ENCODE peak calls at places on chromosome 17, in six cellular contexts. L is right atrium auricular region, H is psoas muscle, W is breast epithelium, V is MM.1S, S is heart left ventricle. T is an unnamed sample.

GRCh38 chr17:63523256-63523869 is at the start of gene KCNH6:
- DNase-seq in L (no peak), H (no peak), W (no peak), V (no peak), S (no peak), T (no peak)

GRCh38 chr17:32914181-32914580 is 13.8 kb upstream of the TMEM98 start:
- DNase-seq in L (no peak), H (no peak), W (no peak), V (no peak), S (no peak), T (no peak)

GRCh38 chr17:72125742-72126141 is 4.9 kb downstream of the SOX9 start:
- DNase-seq in L (no peak), H (no peak), W (no peak), V (no peak), S (no peak), T (no peak)

GRCh38 chr17:63399316-63399715 is 46.8 kb downstream of the CYB561 start:
- DNase-seq in L (no peak), H (no peak), W (no peak), V (no peak), S (no peak), T (no peak)

GRCh38 chr17:5838661-5839300 is 231.4 kb upstream of the WSCD1 start:
- DNase-seq in L (no peak), H (no peak), W (no peak), V (no peak), S (no peak), T (no peak)

GRCh38 chr17:60941028-60941427 is 263.4 kb downstream of the BCAS3 start:
- DNase-seq in L (peak; percentile 70), H (peak; percentile 21), W (no peak), V (no peak), S (peak; percentile 75), T (no peak)

GRCh38 chr17:37744961-37745800 is at the start of gene HNF1B:
- DNase-seq in L (no peak), H (no peak), W (no peak), V (peak; percentile 47), S (no peak), T (no peak)

GRCh38 chr17:10738516-10739258 is 8.9 kb upstream of the TMEM220 start:
- DNase-seq in L (peak; percentile 59), H (no peak), W (no peak), V (no peak), S (peak; percentile 8), T (no peak)

GRCh38 chr17:70560471-70560870 is 391.1 kb downstream of the KCNJ2 start:
- DNase-seq in L (no peak), H (no peak), W (no peak), V (no peak), S (no peak), T (no peak)

GRCh38 chr17:75087558-75088453 is at the start of gene SLC16A5:
- DNase-seq in L (peak; percentile 89), H (peak; percentile 92), W (peak; percentile 92), V (no peak), S (peak; percentile 91), T (peak; percentile 44)

GRCh38 chr17:2179615-2180295 is 123.8 kb downstream of the SMG6 start:
- DNase-seq in L (peak; percentile 92), H (peak; percentile 78), W (peak; percentile 73), V (no peak), S (peak; percentile 93), T (no peak)

GRCh38 chr17:72315514-72315913 is 194.7 kb downstream of the SOX9 start:
- DNase-seq in L (no peak), H (no peak), W (no peak), V (no peak), S (no peak), T (no peak)

GRCh38 chr17:69702078-69702477 is 287.6 kb downstream of the MAP2K6 start:
- DNase-seq in L (no peak), H (no peak), W (no peak), V (no peak), S (no peak), T (no peak)

GRCh38 chr17:69597898-69598692 is 183.6 kb downstream of the MAP2K6 start:
- DNase-seq in L (no peak), H (no peak), W (no peak), V (no peak), S (no peak), T (no peak)

GRCh38 chr17:65433592-65433991 is 127.9 kb downstream of the AXIN2 start:
- DNase-seq in L (no peak), H (no peak), W (no peak), V (no peak), S (no peak), T (no peak)

GRCh38 chr17:37462492-37462891 is 27.2 kb upstream of the DUSP14 start:
- DNase-seq in L (no peak), H (no peak), W (no peak), V (no peak), S (no peak), T (no peak)

GRCh38 chr17:42891539-42892152 is 9.0 kb upstream of the G6PC1 start:
- DNase-seq in L (peak; percentile 63), H (peak; percentile 28), W (no peak), V (no peak), S (peak; percentile 67), T (no peak)

GRCh38 chr17:68294196-68294555 is 2.9 kb downstream of the ARSG start:
- DNase-seq in L (no peak), H (no peak), W (no peak), V (no peak), S (no peak), T (no peak)

GRCh38 chr17:68294617-68295016 is 3.3 kb downstream of the ARSG start:
- DNase-seq in L (no peak), H (no peak), W (no peak), V (no peak), S (no peak), T (no peak)

GRCh38 chr17:68295086-68295485 is 3.8 kb downstream of the ARSG start:
- DNase-seq in L (no peak), H (no peak), W (no peak), V (no peak), S (no peak), T (no peak)

GRCh38 chr17:68292689-68293040 is 1.4 kb downstream of the ARSG start:
- DNase-seq in L (no peak), H (no peak), W (no peak), V (no peak), S (no peak), T (no peak)

DNA sequence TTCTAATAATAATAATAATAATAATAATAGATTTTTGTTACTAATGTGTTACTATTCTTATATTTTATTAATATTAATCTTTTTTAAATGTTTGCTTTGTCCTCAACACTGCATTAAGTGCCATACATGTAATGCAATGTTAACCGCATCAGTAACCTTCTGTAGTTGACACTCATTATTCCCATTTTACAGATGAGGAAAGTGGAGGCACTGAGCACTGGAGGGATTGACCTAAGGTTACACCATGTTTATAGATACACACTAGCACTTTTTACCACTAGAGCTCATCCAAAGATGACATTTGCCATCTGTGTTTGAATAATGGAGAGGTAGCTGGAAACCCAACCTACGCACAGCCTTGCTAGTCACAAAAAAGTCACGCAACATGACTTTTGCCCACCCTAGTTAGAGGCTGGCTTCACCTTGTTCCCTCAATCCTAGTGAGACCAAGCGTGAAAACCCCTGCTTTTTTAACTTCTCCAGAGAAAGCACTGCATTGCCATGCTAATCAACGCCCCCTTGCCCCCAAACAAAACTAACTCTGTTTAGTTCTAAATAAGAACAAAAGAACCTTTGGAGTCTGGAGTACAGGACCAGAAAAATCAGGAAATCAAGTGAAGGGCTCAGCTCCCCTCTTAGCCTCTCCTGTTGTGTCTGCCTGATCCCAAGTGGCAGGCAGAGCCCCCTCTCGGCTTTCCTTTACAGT is 2.3 kb downstream of the ARSG start:
- DNase-seq in L (no peak), H (no peak), W (no peak), V (no peak), S (no peak), T (no peak)
- H3K27ac ChIP-seq in L (no peak overlapping the region), H (no peak overlapping the region), W (no peak overlapping the region), V (no peak overlapping the region), S (no peak overlapping the region), T (no peak overlapping the region)

GRCh38 chr17:6893382-6894205 is 62.1 kb upstream of the TEKT1 start:
- DNase-seq in L (no peak), H (no peak), W (no peak), V (no peak), S (no peak), T (no peak)

DNA sequence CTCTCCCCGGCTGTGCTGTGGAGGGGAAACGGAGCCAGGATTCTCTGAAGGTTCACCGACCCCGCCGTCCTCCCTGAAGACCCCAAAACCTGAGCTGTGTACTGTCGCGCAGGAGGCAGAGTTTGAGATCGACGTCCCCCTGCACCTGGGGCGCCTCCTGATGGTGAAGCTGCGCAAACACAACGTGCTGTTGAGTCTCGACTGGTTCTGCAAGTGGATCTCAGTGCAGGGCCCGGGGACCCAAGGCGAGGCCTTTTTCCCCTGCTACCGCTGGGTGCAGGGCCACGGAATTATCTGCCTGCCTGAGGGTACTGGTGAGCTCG is 62.6 kb upstream of the TEKT1 start:
- DNase-seq in L (no peak), H (no peak), W (no peak), V (no peak), S (no peak), T (no peak)
- H3K4me3 ChIP-seq in L (no peak overlapping the region), H (no peak overlapping the region), W (no peak overlapping the region), V (no peak overlapping the region), S (no peak overlapping the region), T (no peak overlapping the region)

GRCh38 chr17:77467513-77467912 is 326.7 kb downstream of the SEC14L1 start:
- DNase-seq in L (no peak), H (no peak), W (no peak), V (peak; percentile 3), S (no peak), T (no peak)
- H3K4me1 ChIP-seq in L (no peaks in the 10 kb centered on the region), H (peaks cover 32% of the 10 kb centered on the region), W (peaks cover 27% of the 10 kb centered on the region), V (peaks cover 30% of the 10 kb centered on the region), S (peaks cover 47% of the 10 kb centered on the region), T (peaks cover 100% of the 10 kb centered on the region)

GRCh38 chr17:1056761-1057160 is 59.8 kb downstream of the TIMM22 start:
- DNase-seq in L (no peak), H (peak; percentile 9), W (no peak), V (no peak), S (no peak), T (no peak)
- H3K27ac ChIP-seq in L (no peak overlapping the region), H (peak overlapping the region; percentile 41), W (no peak overlapping the region), V (no peak overlapping the region), S (no peak overlapping the region), T (no peak overlapping the region)

DNA sequence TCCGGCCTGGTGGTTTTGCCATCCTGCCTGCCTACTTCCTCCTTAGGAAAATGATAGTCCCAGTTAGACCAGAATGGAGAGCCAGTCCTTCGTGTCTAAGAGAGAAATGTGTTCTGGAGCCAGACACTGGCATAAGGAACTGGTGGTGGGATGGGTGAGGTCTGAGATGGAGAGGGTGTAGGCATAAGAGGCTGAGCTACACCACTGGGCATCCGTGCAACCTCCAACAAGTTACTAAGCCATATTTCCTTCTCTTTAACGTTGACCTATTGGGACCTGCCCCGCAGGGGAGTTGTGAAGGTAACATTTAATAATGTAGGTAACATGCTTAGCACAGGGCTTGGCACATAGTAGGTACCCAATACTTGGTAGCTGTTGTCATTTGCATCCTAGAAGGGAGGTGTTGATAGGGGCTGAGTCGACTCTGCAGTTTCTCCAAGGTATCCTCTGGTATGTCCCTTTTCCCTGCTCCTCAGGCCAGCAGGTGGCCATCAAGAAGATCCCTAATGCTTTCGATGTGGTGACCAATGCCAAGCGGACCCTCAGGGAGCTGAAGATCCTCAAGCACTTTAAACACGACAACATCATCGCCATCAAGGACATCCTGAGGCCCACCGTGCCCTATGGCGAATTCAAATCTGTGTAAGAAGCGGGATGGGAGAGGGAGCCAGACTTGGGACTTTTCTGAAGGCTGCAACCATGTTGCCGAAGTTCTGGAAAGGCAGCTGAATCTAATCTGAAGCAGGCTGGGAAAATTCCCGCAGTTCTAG is 1.2 kb downstream of the MAPK7 start:
- DNase-seq in L (no peak), H (no peak), W (peak; percentile 10), V (no peak), S (no peak), T (no peak)
- H3K4me3 ChIP-seq in L (peak overlapping the region; percentile 91), H (peak overlapping the region; percentile 74), W (peak overlapping the region; percentile 96), V (peak overlapping the region; percentile 97), S (peak overlapping the region; percentile 80), T (no peak overlapping the region)